ENCODE peak calls at places on chromosomes 6 and 20, in six cellular contexts. O, L, M, X, G and F are unnamed samples. For H3K27me3, the result is how much of the 10 kb centered on the place peaks cover.

GRCh38 chr20:49859011-49859410 is 46.4 kb downstream of the SLC9A8 start:
- DNase-seq in O (no peak), L (peak), M (no peak), X (no peak), G (no peak), F (no peak)

GRCh38 chr20:12702312-12702711 is 306.5 kb upstream of the SPTLC3 start:
- DNase-seq in O (no peak), L (no peak), M (no peak), X (no peak), G (no peak), F (no peak)

GRCh38 chr6:35723587-35723986 is 13.2 kb upstream of the ARMC12 start:
- DNase-seq in O (no peak), L (no peak), M (no peak), X (no peak), G (no peak), F (no peak)

GRCh38 chr6:105209950-105210706 is 30.3 kb upstream of the POPDC3 start:
- DNase-seq in O (no peak), L (no peak), M (no peak), X (peak), G (peak), F (peak)

GRCh38 chr6:110708295-110708965 is 106.8 kb downstream of the CDK19 start:
- DNase-seq in O (no peak), L (no peak), M (no peak), X (peak), G (peak), F (no peak)

GRCh38 chr6:48505621-48506020 is 394.6 kb upstream of the PTCHD4 start:
- DNase-seq in O (no peak), L (no peak), M (no peak), X (no peak), G (no peak), F (no peak)

GRCh38 chr6:37038297-37039198 is 33.1 kb downstream of the FGD2 start:
- DNase-seq in O (peak), L (no peak), M (no peak), X (peak), G (no peak), F (no peak)

GRCh38 chr6:154319231-154319858 is 37.3 kb downstream of the IPCEF1 start:
- DNase-seq in O (no peak), L (no peak), M (no peak), X (peak), G (peak), F (no peak)

GRCh38 chr6:13046084-13046483 is 282.3 kb downstream of the TBC1D7 start:
- DNase-seq in O (no peak), L (no peak), M (no peak), X (no peak), G (no peak), F (no peak)

GRCh38 chr20:4082406-4083102 is 67.2 kb upstream of the RNF24 start:
- DNase-seq in O (peak), L (no peak), M (no peak), X (peak), G (no peak), F (peak)

GRCh38 chr20:6305536-6305935 is 182.7 kb upstream of the FERMT1 start:
- DNase-seq in O (no peak), L (no peak), M (no peak), X (no peak), G (no peak), F (no peak)

GRCh38 chr6:109304284-109305015 is 77.8 kb downstream of the CD164 start:
- DNase-seq in O (no peak), L (no peak), M (no peak), X (no peak), G (no peak), F (no peak)

GRCh38 chr6:139765825-139766285 is 391.4 kb upstream of the CITED2 start:
- DNase-seq in O (no peak), L (no peak), M (no peak), X (peak), G (no peak), F (peak)

GRCh38 chr20:33681728-33682353 is 4.3 kb downstream of the E2F1 start:
- DNase-seq in O (no peak), L (no peak), M (peak), X (no peak), G (no peak), F (no peak)

GRCh38 chr6:22320750-22321149 is 23.9 kb upstream of the PRL start:
- DNase-seq in O (no peak), L (no peak), M (no peak), X (peak), G (peak), F (peak)

GRCh38 chr6:137086031-137086430 is 41.3 kb upstream of the IL20RA start:
- DNase-seq in O (no peak), L (no peak), M (no peak), X (no peak), G (no peak), F (no peak)

GRCh38 chr6:130933712-130934200 is 106.5 kb downstream of the SMLR1 start:
- DNase-seq in O (no peak), L (no peak), M (no peak), X (peak), G (no peak), F (peak)

GRCh38 chr20:19973920-19974620 is 43.1 kb upstream of the NAA20 start:
- DNase-seq in O (peak), L (no peak), M (no peak), X (peak), G (no peak), F (peak)

GRCh38 chr20:37579091-37579490 is 51.4 kb upstream of the BLCAP start:
- DNase-seq in O (no peak), L (no peak), M (peak), X (no peak), G (no peak), F (no peak)

GRCh38 chr6:51479296-51479695 is 608.1 kb downstream of the PKHD1 start:
- DNase-seq in O (no peak), L (no peak), M (no peak), X (no peak), G (no peak), F (no peak)

GRCh38 chr6:125945378-125946141 is 11.0 kb upstream of the HINT3 start:
- DNase-seq in O (no peak), L (no peak), M (no peak), X (peak), G (no peak), F (peak)

GRCh38 chr20:44422083-44422482 is 53.6 kb upstream of the TTPAL start:
- DNase-seq in O (no peak), L (no peak), M (no peak), X (peak), G (no peak), F (peak)

GRCh38 chr6:29748391-29749352 is 25.4 kb downstream of the HLA-F start:
- DNase-seq in O (peak), L (peak), M (peak), X (peak), G (no peak), F (peak)

GRCh38 chr6:37489697-37490336 is 9.9 kb downstream of the CCDC167 start:
- DNase-seq in O (no peak), L (no peak), M (no peak), X (no peak), G (no peak), F (no peak)

GRCh38 chr6:145632971-145633370 is 102.3 kb downstream of the EPM2A start:
- DNase-seq in O (no peak), L (no peak), M (no peak), X (no peak), G (no peak), F (no peak)

GRCh38 chr6:145629478-145629877 is 105.8 kb downstream of the EPM2A start:
- DNase-seq in O (no peak), L (no peak), M (no peak), X (no peak), G (no peak), F (no peak)

GRCh38 chr6:145631374-145631773 is 103.9 kb downstream of the EPM2A start:
- DNase-seq in O (no peak), L (no peak), M (no peak), X (no peak), G (no peak), F (no peak)

GRCh38 chr6:145630598-145630997 is 104.7 kb downstream of the EPM2A start:
- DNase-seq in O (no peak), L (no peak), M (no peak), X (no peak), G (no peak), F (no peak)

DNA sequence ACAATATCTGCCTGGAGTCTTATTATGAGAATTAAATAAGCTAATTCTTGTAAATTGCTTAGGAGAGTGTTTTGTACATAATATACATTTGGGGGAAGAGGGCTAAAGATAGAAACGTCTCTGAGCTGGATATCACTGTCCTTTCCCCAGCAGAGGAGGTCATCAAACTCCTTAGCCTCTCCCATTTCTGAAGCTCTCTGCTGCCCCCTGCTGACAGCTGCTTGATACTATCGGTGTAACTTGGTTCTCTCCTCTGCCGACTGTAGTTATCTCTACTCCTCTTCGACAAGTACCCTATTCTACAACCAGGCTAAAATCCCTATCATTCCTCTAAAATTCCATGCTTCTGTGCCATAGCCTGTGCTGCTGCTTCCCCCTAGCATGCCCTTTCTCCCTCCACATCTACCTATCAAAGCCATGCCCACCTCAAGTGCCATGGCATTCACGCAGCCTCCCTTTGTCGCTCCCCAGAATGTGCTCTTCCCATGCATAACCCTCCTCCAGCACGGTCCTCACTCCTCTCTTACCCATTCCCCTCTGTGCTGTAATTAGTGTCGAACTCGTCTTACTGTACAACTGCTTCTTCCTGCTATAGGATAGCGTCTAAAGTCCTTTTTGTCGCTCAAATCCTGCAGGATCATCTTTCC is 101.2 kb downstream of the EPM2A start:
- DNase-seq in O (peak), L (peak), M (peak), X (peak), G (peak), F (peak)
- H3K4me3 ChIP-seq in O (no peak), L (no peak), M (no peak), X (no peak), G (no peak), F (no peak)

GRCh38 chr20:64104667-64105451 is 2.5 kb downstream of the NPBWR2 start:
- DNase-seq in O (peak), L (peak), M (peak), X (no peak), G (no peak), F (peak)

GRCh38 chr20:64107736-64108457 is 532 bp upstream of the NPBWR2 start:
- DNase-seq in O (peak), L (no peak), M (peak), X (no peak), G (no peak), F (no peak)

GRCh38 chr20:64106981-64107735 is at the start of gene NPBWR2:
- DNase-seq in O (peak), L (no peak), M (peak), X (no peak), G (no peak), F (peak)

GRCh38 chr20:64105846-64106434 is 1.4 kb downstream of the NPBWR2 start:
- DNase-seq in O (peak), L (no peak), M (peak), X (no peak), G (no peak), F (peak)

DNA sequence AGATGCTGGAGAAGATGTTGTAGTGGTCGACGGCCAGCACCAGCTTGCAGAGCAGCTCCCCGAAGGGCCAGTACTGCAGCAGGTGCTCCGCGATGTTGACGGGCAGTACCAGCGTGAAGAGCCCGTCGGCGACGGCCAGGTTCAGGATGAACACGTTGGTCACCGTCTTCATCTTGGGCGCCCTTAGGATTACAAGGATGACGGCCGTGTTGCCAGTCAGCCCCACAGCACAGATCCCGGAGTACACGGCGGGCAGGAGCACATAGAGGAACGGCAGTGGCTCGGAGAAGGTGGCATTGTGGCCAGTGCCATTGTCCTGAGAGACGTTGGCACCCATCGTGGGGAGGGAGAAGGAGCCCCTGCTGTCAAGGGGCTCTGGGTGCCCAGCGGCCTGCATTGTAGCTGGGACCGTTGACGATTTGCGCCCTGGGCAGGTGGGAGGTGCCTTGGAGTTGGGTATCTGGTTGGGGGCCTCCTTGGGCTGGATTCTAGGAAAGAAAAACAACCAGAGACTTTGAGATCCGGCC is 867 bp downstream of the NPBWR2 start:
- DNase-seq in O (peak), L (no peak), M (no peak), X (no peak), G (no peak), F (no peak)
- H3K27me3 ChIP-seq in O (half or more), L (under half), M (under half), X (under half), G (under half), F (half or more)

GRCh38 chr20:62381842-62382241 is 5.1 kb upstream of the RPS21 start:
- DNase-seq in O (no peak), L (no peak), M (no peak), X (no peak), G (no peak), F (no peak)
- H3K27ac ChIP-seq in O (peak), L (no peak), M (peak), X (peak), G (no peak), F (peak)

GRCh38 chr6:167350731-167351655 is 26.1 kb downstream of the TTLL2 start:
- DNase-seq in O (peak), L (peak), M (no peak), X (peak), G (no peak), F (no peak)

GRCh38 chr6:167349816-167350215 is 24.9 kb downstream of the TTLL2 start:
- DNase-seq in O (no peak), L (no peak), M (no peak), X (no peak), G (no peak), F (no peak)

GRCh38 chr6:167350322-167350721 is 25.4 kb downstream of the TTLL2 start:
- DNase-seq in O (peak), L (no peak), M (no peak), X (no peak), G (no peak), F (no peak)

GRCh38 chr6:167345960-167346359 is 21.1 kb downstream of the TTLL2 start:
- DNase-seq in O (no peak), L (no peak), M (no peak), X (no peak), G (no peak), F (no peak)

DNA sequence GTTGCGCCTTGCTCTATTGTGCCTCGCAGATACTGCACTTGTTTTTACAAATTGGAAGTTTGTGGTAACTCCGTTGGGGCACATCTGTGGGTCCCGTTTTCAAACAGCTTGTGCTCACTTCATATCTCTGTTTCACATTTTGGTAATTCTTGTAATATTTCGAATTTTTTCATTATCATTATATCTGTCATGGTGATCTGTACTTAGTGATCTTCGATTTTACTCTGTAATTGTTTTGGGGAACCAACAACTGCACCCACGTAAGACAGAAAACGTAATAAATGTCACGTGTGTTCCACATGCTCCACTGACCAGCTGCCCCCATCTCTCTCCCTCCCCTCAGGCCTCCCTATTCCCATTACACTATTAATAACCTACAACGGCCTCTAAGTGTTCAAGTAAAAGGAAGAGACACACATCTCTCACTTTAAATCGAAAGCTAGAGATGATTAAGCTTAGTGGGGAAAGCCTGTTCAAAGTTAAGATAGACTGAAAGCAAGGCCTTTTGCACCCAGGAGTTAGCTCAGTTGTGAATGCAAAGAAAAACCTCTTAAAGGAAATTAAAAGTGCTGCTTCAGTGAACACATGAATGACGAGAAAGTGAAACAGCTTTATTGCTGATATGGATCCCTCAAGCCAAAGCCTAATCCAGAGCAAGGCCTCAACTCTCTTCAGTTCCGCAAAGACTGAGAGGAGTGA is 26.9 kb downstream of the TTLL2 start:
- DNase-seq in O (no peak), L (no peak), M (no peak), X (no peak), G (no peak), F (no peak)
- H3K4me3 ChIP-seq in O (peak), L (no peak), M (no peak), X (peak), G (no peak), F (no peak)

GRCh38 chr20:58944610-58945009 is 36.4 kb upstream of the NELFCD start:
- DNase-seq in O (no peak), L (no peak), M (no peak), X (no peak), G (no peak), F (peak)
- H3K27me3 ChIP-seq in O (under half), L (under half), M (half or more), X (under half), G (under half), F (under half)

DNA sequence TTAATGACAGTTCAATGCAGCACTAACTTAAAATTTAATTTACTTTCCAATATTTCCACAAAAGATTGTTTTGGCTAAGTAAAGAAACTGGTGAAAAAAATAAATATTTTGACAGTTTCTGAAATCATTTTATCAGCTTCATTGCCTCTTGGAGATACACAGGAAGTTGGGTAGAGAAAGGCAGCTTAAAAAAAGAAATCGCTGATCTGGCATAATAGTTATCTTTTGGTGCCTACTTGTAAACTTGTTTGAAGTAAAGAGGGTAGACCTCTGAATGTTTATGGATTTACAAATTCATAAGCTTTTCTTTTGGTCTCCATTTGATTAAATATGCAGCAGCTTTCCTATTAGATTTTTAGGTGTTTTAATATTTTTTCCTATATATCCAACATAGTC is 103.4 kb downstream of the RTN4IP1 start:
- DNase-seq in O (no peak), L (no peak), M (no peak), X (no peak), G (no peak), F (no peak)
- H3K27ac ChIP-seq in O (no peak), L (no peak), M (peak), X (no peak), G (no peak), F (peak)

GRCh38 chr6:10381133-10381829 is 33.6 kb downstream of the TFAP2A start:
- DNase-seq in O (no peak), L (no peak), M (no peak), X (no peak), G (no peak), F (no peak)
- H3K4me3 ChIP-seq in O (no peak), L (no peak), M (no peak), X (no peak), G (no peak), F (no peak)